ENCODE peak calls at places on chromosomes 5 and 9, in ten cellular contexts. T, J, A, I, Q, D, B, M, Y and Z are unnamed samples.

GRCh38 chr5:159059722-159060121 is 40.0 kb downstream of the EBF1 start:
- DNase-seq in T (no peak), J (no peak), A (no peak), I (no peak), Q (no peak), D (no peak), B (no peak), M (no peak), Y (no peak), Z (no peak)

GRCh38 chr9:37210737-37211523 is 90.6 kb downstream of the ZCCHC7 start:
- DNase-seq in T (no peak), J (no peak), A (no peak), I (no peak), Q (no peak), D (no peak), B (peak; percentile 7), M (no peak), Y (no peak), Z (no peak)

GRCh38 chr9:88458716-88459115 is 70.5 kb downstream of the SPIN1 start:
- DNase-seq in T (no peak), J (no peak), A (no peak), I (no peak), Q (no peak), D (no peak), B (peak; percentile 75), M (no peak), Y (no peak), Z (no peak)

GRCh38 chr5:134226441-134227192 is 744 bp upstream of the PPP2CA start:
- DNase-seq in T (no peak), J (no peak), A (no peak), I (no peak), Q (peak; percentile 91), D (no peak), B (peak; percentile 54), M (no peak), Y (no peak), Z (no peak)

GRCh38 chr5:151477106-151477505 is 29.7 kb downstream of the SLC36A1 start:
- DNase-seq in T (no peak), J (no peak), A (no peak), I (no peak), Q (no peak), D (no peak), B (peak; percentile 74), M (no peak), Y (peak; percentile 36), Z (no peak)

GRCh38 chr9:90038778-90039177 is 434.0 kb downstream of the GADD45G start:
- DNase-seq in T (no peak), J (no peak), A (no peak), I (no peak), Q (no peak), D (no peak), B (no peak), M (no peak), Y (no peak), Z (no peak)

GRCh38 chr9:110048976-110049698 is 158.8 kb downstream of the C9orf152 start:
- DNase-seq in T (no peak), J (peak; percentile 31), A (no peak), I (no peak), Q (no peak), D (no peak), B (no peak), M (no peak), Y (no peak), Z (peak; percentile 31)

GRCh38 chr9:98635374-98635773 is 73.4 kb downstream of the GABBR2 start:
- DNase-seq in T (no peak), J (no peak), A (no peak), I (no peak), Q (no peak), D (no peak), B (peak; percentile 62), M (no peak), Y (no peak), Z (no peak)

GRCh38 chr5:35367534-35367933 is 137.2 kb upstream of the PRLR start:
- DNase-seq in T (no peak), J (no peak), A (no peak), I (no peak), Q (no peak), D (no peak), B (no peak), M (no peak), Y (no peak), Z (no peak)

DNA sequence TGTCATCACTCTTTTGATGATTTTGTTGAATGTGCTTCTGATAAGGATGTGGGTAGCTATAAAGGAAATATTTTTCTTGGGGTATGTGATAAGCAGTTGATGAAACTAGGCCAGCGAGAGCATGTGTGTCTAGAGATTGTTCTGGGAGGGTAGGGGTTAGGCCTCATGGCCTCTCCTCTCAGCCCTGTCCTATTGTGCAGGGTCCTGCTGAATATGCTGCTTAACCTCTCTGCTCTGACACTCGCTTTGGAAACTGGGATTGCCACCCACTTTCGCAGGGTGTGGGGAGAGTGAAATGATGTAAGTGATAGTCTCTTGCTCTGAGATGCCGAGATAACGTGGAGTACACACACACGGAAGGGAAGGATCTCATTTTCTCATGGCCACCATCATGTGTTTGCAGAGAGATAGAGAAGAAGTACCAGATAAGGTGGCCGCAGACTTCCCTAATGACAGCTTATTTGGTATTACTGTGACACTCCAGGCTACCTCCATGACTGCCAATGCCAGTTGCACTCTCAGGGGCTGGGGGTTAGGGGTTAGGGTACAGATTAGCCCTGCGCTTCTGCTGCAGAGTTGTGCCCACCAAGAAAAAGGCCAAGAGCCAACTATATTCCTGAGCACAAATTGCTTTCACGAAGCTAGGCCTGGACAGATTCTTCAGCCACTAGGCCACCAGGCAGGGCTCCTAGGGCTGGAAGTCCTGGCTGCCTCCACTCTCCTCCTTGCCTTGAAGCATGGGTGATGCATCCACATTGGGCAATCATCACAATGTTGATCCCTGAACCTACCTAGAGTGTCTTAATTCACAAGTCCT is 25.2 kb upstream of the TNFAIP8 start:
- DNase-seq in T (no peak), J (no peak), A (no peak), I (no peak), Q (no peak), D (no peak), B (no peak), M (no peak), Y (no peak), Z (no peak)
- H3K4me3 ChIP-seq in T (no peak overlapping the region), J (no peak overlapping the region), A (no peak overlapping the region), I (no peak overlapping the region), Q (no peak overlapping the region), D (no peak overlapping the region), B (no peak overlapping the region), M (no peak overlapping the region), Y (no peak overlapping the region), Z (no peak overlapping the region)

GRCh38 chr5:122774861-122775712 is at the start of gene SNX2:
- DNase-seq in T (peak; percentile 60), J (peak; percentile 93), A (peak; percentile 95), I (peak; percentile 92), Q (peak; percentile 87), D (peak; percentile 93), B (peak; percentile 76), M (no peak), Y (peak; percentile 78), Z (peak; percentile 97)

GRCh38 chr5:122773615-122774014 is 1.3 kb upstream of the SNX2 start:
- DNase-seq in T (no peak), J (no peak), A (no peak), I (no peak), Q (no peak), D (no peak), B (no peak), M (no peak), Y (no peak), Z (no peak)

GRCh38 chr5:122776143-122776542 is 1.3 kb downstream of the SNX2 start:
- DNase-seq in T (no peak), J (no peak), A (no peak), I (no peak), Q (no peak), D (no peak), B (no peak), M (no peak), Y (no peak), Z (no peak)

GRCh38 chr5:122774519-122774860 is 390 bp upstream of the SNX2 start:
- DNase-seq in T (no peak), J (no peak), A (no peak), I (no peak), Q (no peak), D (no peak), B (no peak), M (no peak), Y (no peak), Z (no peak)

GRCh38 chr5:122775713-122776084 is 819 bp downstream of the SNX2 start:
- DNase-seq in T (no peak), J (no peak), A (no peak), I (no peak), Q (peak; percentile 31), D (no peak), B (no peak), M (no peak), Y (no peak), Z (no peak)
- H3K27ac ChIP-seq in T (peak overlapping the region; percentile 93), J (peak overlapping the region; percentile 89), A (peak overlapping the region; percentile 93), I (peak overlapping the region; percentile 91), Q (peak overlapping the region; percentile 93), D (peak overlapping the region; percentile 76), B (peak overlapping the region; percentile 80), M (peak overlapping the region; percentile 58), Y (peak overlapping the region; percentile 72), Z (peak overlapping the region; percentile 84)

GRCh38 chr9:105449081-105449480 is 1.2 kb downstream of the FSD1L start:
- DNase-seq in T (no peak), J (no peak), A (no peak), I (no peak), Q (no peak), D (no peak), B (peak; percentile 49), M (no peak), Y (no peak), Z (no peak)
- H3K4me3 ChIP-seq in T (no peak overlapping the region), J (peak overlapping the region; percentile 67), A (peak overlapping the region; percentile 73), I (peak overlapping the region; percentile 89), Q (no peak overlapping the region), D (peak overlapping the region; percentile 91), B (peak overlapping the region; percentile 83), M (peak overlapping the region; percentile 76), Y (peak overlapping the region; percentile 84), Z (no peak overlapping the region)

DNA sequence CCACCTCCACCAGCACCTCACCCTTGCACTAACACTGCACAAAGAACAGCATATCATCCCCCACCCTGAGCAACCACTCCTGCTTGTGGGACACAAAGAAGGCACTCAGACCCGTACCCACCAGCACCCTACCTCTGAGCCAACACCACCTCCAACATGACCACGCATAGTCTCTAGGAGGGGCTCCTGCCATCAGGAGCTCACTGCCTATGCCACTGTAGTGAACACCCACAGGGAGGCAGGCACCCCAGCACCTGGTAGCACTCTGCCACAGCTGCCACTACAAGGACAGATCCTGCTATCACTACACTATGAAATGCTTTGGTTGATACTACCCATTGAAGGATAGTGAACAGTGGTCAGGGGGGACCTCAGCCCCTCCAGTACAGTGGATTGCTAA is 395.6 kb upstream of the GRAMD2B start:
- DNase-seq in T (no peak), J (no peak), A (no peak), I (no peak), Q (no peak), D (no peak), B (no peak), M (no peak), Y (no peak), Z (no peak)
- H3K27ac ChIP-seq in T (no peak overlapping the region), J (no peak overlapping the region), A (no peak overlapping the region), I (no peak overlapping the region), Q (no peak overlapping the region), D (no peak overlapping the region), B (no peak overlapping the region), M (no peak overlapping the region), Y (no peak overlapping the region), Z (no peak overlapping the region)

GRCh38 chr9:70981312-70981711 is 140.1 kb downstream of the TRPM3 start:
- DNase-seq in T (no peak), J (no peak), A (no peak), I (no peak), Q (no peak), D (no peak), B (no peak), M (no peak), Y (no peak), Z (no peak)
- H3K4me3 ChIP-seq in T (no peak overlapping the region), J (no peak overlapping the region), A (no peak overlapping the region), I (no peak overlapping the region), Q (no peak overlapping the region), D (no peak overlapping the region), B (no peak overlapping the region), M (no peak overlapping the region), Y (no peak overlapping the region), Z (no peak overlapping the region)

GRCh38 chr9:35552376-35552775 is 52.7 kb upstream of the TESK1 start:
- DNase-seq in T (no peak), J (no peak), A (no peak), I (no peak), Q (no peak), D (no peak), B (peak; percentile 33), M (no peak), Y (no peak), Z (no peak)
- H3K27ac ChIP-seq in T (peak overlapping the region; percentile 62), J (peak overlapping the region; percentile 45), A (peak overlapping the region; percentile 77), I (peak overlapping the region; percentile 62), Q (no peak overlapping the region), D (no peak overlapping the region), B (no peak overlapping the region), M (peak overlapping the region; percentile 82), Y (peak overlapping the region; percentile 27), Z (no peak overlapping the region)